ENCODE peak calls at places on chromosomes 5 and 9, in ten cellular contexts. N is stomach, H is HCT116, F is breast epithelium, T is K562, X is H1, C is sigmoid colon, S is SK-N-SH, R is spleen, I is transverse colon. G is an unnamed sample. For H3K4me1, the result is how much of the 10 kb centered on the place peaks cover.

GRCh38 chr5:65886387-65886786 is 40.0 kb upstream of the ERBIN start:
- DNase-seq in R (no peak), H (no peak), N (no peak), T (no peak), C (no peak), F (no peak), S (no peak), I (no peak), X (no peak), G (no peak)

GRCh38 chr9:110797611-110798010 is 129.0 kb downstream of the MUSK start:
- DNase-seq in S (no peak), H (no peak), I (no peak), N (no peak), C (no peak), F (no peak), X (no peak), R (no peak), T (no peak), G (no peak)

GRCh38 chr9:135087489-135087791 is at the start of gene OLFM1:
- DNase-seq in T (peak), H (peak), X (peak), N (peak), F (peak), C (peak), S (peak), R (no peak), I (peak), G (no peak)

GRCh38 chr5:127187711-127188110 is 102.9 kb upstream of the MEGF10 start:
- DNase-seq in T (no peak), C (no peak), I (no peak), H (no peak), N (no peak), S (peak), R (no peak), X (no peak), F (no peak), G (no peak)

GRCh38 chr9:18255158-18255629 is 218.8 kb upstream of the ADAMTSL1 start:
- DNase-seq in S (peak), X (peak), H (peak), F (peak), N (peak), C (peak), T (peak), R (peak), I (peak), G (no peak)

GRCh38 chr9:78963911-78964310 is 607.9 kb upstream of the TLE4 start:
- DNase-seq in I (no peak), X (no peak), C (no peak), N (no peak), F (no peak), H (no peak), T (no peak), S (no peak), R (no peak), G (no peak)

GRCh38 chr5:137808503-137809135 is 54.5 kb upstream of the HNRNPA0 start:
- DNase-seq in F (no peak), T (no peak), C (no peak), N (no peak), H (no peak), R (no peak), I (no peak), S (no peak), X (no peak), G (no peak)

GRCh38 chr9:124259273-124260078 is 1.7 kb downstream of the NEK6 start:
- DNase-seq in N (peak), X (no peak), T (no peak), S (no peak), I (peak), H (peak), C (peak), R (peak), F (peak), G (peak)

GRCh38 chr5:106241409-106241808 is 1429.3 kb downstream of the EFNA5 start:
- DNase-seq in I (no peak), H (no peak), T (no peak), R (no peak), S (no peak), X (no peak), F (no peak), N (no peak), C (no peak), G (no peak)

GRCh38 chr5:116454417-116454927 is 120.2 kb downstream of the SEMA6A start:
- DNase-seq in R (no peak), T (no peak), F (no peak), S (peak), X (no peak), H (no peak), I (no peak), N (no peak), C (no peak), G (no peak)

GRCh38 chr9:134623408-134624066 is 18.1 kb upstream of the COL5A1 start:
- DNase-seq in I (no peak), C (peak), S (no peak), R (peak), N (no peak), X (no peak), F (no peak), H (no peak), T (peak), G (no peak)

GRCh38 chr9:110099236-110099741 is 108.7 kb downstream of the C9orf152 start:
- DNase-seq in H (no peak), R (no peak), F (no peak), T (no peak), C (no peak), X (no peak), I (no peak), S (peak), N (no peak), G (no peak)

GRCh38 chr9:129028192-129028966 is at the start of gene SH3GLB2:
- DNase-seq in X (peak), F (peak), R (peak), C (peak), T (peak), S (peak), I (peak), N (peak), H (peak), G (peak)

GRCh38 chr9:86944974-86945867 is 2.1 kb downstream of the GAS1 start:
- DNase-seq in T (no peak), H (no peak), S (peak), X (peak), R (peak), F (no peak), I (no peak), C (peak), N (no peak), G (no peak)

GRCh38 chr9:86795861-86796497 is 151.3 kb downstream of the GAS1 start:
- DNase-seq in X (no peak), T (no peak), N (no peak), C (peak), I (no peak), F (peak), S (no peak), R (no peak), H (no peak), G (peak)

GRCh38 chr9:120578614-120579013 is 1.4 kb downstream of the CDK5RAP2 start:
- DNase-seq in F (no peak), S (no peak), H (no peak), C (no peak), R (no peak), T (no peak), N (no peak), X (no peak), I (no peak), G (no peak)

GRCh38 chr5:139094154-139095131 is 103.7 kb downstream of the SIL1 start:
- DNase-seq in T (no peak), X (no peak), C (no peak), N (no peak), F (no peak), H (no peak), I (no peak), R (no peak), S (no peak), G (no peak)

GRCh38 chr9:84677080-84677479 is 7.6 kb downstream of the NTRK2 start:
- DNase-seq in C (no peak), N (no peak), R (no peak), F (no peak), I (no peak), T (no peak), H (no peak), X (no peak), S (no peak), G (no peak)

GRCh38 chr9:138075496-138075895 is 197.9 kb downstream of the CACNA1B start:
- DNase-seq in H (no peak), N (peak), S (peak), X (peak), I (no peak), T (no peak), F (peak), C (peak), R (peak), G (peak)

GRCh38 chr5:75601567-75601966 is 9.7 kb upstream of the ANKDD1B start:
- DNase-seq in X (no peak), N (no peak), R (no peak), H (no peak), S (no peak), I (no peak), C (no peak), T (no peak), F (no peak), G (no peak)

GRCh38 chr9:127437497-127438264 is 13.5 kb downstream of the ZNF79 start:
- DNase-seq in N (no peak), H (no peak), C (no peak), R (no peak), I (no peak), S (no peak), T (no peak), F (no peak), X (no peak), G (no peak)

GRCh38 chr9:38432922-38433510 is 8.8 kb upstream of the IGFBPL1 start:
- DNase-seq in C (no peak), T (no peak), S (peak), I (no peak), X (no peak), N (no peak), R (no peak), F (no peak), H (peak), G (no peak)

GRCh38 chr9:113598451-113598850 is 134.9 kb downstream of the RGS3 start:
- DNase-seq in X (no peak), I (no peak), H (no peak), F (no peak), C (no peak), S (no peak), N (no peak), R (peak), T (no peak), G (no peak)
- H3K4me1 ChIP-seq in X (under half), I (under half), H (under half), F (under half), C (half or more), S (half or more), N (half or more), R (half or more), T (under half), G (half or more)

DNA sequence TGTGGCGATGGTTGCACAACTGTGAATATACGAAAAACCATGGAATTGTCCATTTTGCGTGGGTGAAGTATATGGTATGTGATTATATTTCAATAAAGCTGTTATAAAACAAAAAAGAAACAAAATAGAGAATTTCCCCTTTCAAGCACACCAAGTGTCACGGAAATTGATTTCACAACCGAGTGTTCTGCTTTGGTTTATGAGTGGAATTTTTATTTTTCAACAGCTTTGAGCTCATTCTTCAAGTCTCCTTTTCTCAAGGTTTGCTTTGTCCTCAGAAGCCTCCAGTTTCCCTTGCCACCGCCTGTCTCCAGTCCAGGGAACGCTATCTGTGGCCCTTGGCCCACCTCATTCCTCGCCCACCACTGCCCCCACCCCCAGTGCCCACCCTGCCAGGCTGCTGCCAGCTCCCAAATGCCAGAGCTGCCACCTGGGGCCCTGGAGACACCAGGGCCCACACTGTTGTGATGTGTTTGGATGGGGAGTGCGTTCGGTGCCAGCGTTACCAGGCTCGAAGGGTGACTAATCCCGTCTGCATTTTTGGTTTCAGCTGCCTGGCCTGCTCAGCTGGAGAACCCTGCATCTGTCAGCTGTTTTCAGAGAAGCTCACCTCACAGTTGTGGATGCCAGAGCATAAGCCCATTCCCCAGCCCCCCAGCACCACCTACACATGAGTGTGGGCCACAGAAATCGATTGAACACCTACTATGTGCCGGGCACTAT is 30.4 kb downstream of the DUSP1 start:
- DNase-seq in N (no peak), I (peak), H (no peak), X (no peak), F (peak), S (no peak), T (no peak), R (no peak), C (peak), G (no peak)
- TF ChIP-seq POLR2AphosphoS5 in N (no peak), I (peak), H (no peak), X (no peak), F (no peak), S (no peak), T (no peak), R (no peak), C (peak), G (peak)

GRCh38 chr9:14315754-14316573 is 2.0 kb upstream of the NFIB start:
- DNase-seq in R (no peak), F (no peak), X (peak), C (no peak), T (peak), I (peak), S (peak), N (no peak), H (no peak), G (no peak)
- H3K4me1 ChIP-seq in R (half or more), F (under half), X (under half), C (half or more), T (under half), I (under half), S (under half), N (under half), H (under half), G (half or more)

DNA sequence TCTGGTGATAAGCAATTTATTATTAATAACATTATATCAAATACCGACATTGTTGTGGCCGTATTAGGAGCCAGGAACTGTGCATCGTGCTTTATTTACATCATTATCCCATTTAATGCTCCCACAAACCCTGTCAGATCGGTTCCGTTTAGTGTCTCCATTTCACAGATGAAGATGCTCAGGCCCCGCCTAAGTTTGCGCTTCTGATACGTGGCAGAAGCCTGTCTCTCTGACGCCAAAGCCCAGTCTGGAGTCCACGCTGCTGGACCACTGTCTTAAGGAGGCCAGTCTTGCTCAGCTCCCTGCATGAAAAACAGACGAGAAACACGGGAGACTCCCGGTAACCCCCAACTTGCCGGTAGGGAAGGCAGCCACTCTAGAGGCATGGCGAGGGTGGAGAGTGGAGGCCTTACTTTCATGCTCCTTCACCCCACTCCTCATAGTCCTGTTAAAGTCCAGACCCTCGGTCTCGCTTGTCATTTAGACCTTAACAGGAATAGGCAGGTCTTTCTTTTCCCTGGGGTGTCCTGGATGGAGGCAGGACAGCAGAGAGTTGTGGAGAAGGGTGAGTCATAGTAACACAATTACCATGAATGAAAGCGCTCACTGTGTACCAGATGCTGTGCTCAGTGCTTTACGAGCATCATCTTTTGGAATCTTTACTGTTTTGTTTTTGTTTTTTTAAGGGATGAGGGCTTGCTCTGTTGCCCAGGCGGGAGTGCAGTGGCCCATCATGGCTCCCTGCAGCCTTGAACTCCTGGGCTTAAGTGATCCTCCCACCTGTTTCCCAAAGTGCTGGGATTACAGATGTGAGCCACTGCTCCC is 872 bp downstream of the TXNDC15 start:
- DNase-seq in T (peak), F (peak), I (peak), H (no peak), X (no peak), S (peak), R (peak), N (peak), C (peak), G (peak)
- TF ChIP-seq POLR2AphosphoS5 in T (no peak), F (no peak), I (no peak), H (no peak), X (no peak), S (peak), R (no peak), N (no peak), C (no peak), G (no peak)

GRCh38 chr5:124922255-124922975 is 176.0 kb upstream of the ZNF608 start:
- DNase-seq in F (no peak), R (no peak), H (no peak), I (no peak), S (no peak), T (no peak), X (no peak), C (no peak), N (no peak), G (no peak)
- H3K4me1 ChIP-seq in F (under half), R (half or more), H (under half), I (under half), S (under half), T (under half), X (under half), C (under half), N (under half), G (under half)

GRCh38 chr9:126397056-126397455 is 70.4 kb downstream of the MVB12B start:
- DNase-seq in C (no peak), F (no peak), X (no peak), T (no peak), S (no peak), N (peak), H (no peak), I (peak), R (no peak), G (no peak)

GRCh38 chr9:126399251-126399650 is 72.6 kb downstream of the MVB12B start:
- DNase-seq in S (no peak), N (no peak), C (no peak), H (no peak), F (no peak), X (no peak), T (no peak), I (no peak), R (no peak), G (no peak)

GRCh38 chr9:126400571-126400970 is 73.9 kb downstream of the MVB12B start:
- DNase-seq in C (no peak), I (no peak), N (no peak), F (no peak), H (no peak), T (no peak), R (no peak), S (no peak), X (no peak), G (no peak)

GRCh38 chr9:126399789-126400188 is 73.2 kb downstream of the MVB12B start:
- DNase-seq in X (no peak), R (no peak), T (no peak), H (no peak), S (no peak), C (no peak), I (no peak), F (no peak), N (no peak), G (no peak)

GRCh38 chr9:126398403-126399058 is 71.9 kb downstream of the MVB12B start:
- DNase-seq in I (peak), C (peak), T (peak), H (no peak), S (peak), N (peak), X (peak), F (peak), R (peak), G (peak)
- TF ChIP-seq POLR2AphosphoS5 in I (no peak), C (no peak), T (no peak), H (no peak), S (no peak), N (no peak), X (no peak), F (no peak), R (peak), G (peak)

GRCh38 chr5:83377131-83377865 is 94.2 kb upstream of the VCAN start:
- DNase-seq in C (no peak), T (no peak), I (no peak), F (no peak), R (no peak), S (no peak), X (no peak), N (no peak), H (no peak), G (no peak)
- H3K4me1 ChIP-seq in C (under half), T (under half), I (under half), F (under half), R (under half), S (under half), X (under half), N (under half), H (under half), G (under half)

DNA sequence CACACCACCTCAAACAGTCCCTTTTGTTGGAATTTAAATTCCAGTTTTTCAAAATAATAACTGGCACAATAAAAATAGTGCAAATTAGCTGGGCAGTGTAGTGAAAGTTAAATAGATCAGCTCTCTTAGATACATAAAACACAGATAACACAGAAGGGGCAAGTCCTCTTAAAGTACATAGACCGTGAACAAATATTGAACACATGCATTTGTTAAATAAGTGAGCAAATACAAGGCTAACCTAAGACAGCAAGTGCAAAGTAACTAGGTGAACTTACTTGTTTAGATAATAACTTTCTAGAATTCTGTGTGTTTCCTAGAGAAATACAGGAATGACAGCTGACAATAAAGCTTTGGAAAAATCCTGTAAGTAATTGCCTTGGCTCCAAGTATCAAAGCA is 280.1 kb downstream of the DOCK8 start:
- DNase-seq in R (no peak), X (no peak), H (no peak), S (no peak), F (no peak), I (no peak), N (no peak), C (no peak), T (no peak), G (no peak)
- TF ChIP-seq POLR2AphosphoS5 in R (no peak), X (no peak), H (no peak), S (no peak), F (no peak), I (no peak), N (peak), C (no peak), T (no peak), G (no peak)

GRCh38 chr5:132002701-132003100 is 8.8 kb downstream of the ACSL6 start:
- DNase-seq in F (no peak), R (peak), H (no peak), N (no peak), T (no peak), C (no peak), X (no peak), I (no peak), S (no peak), G (no peak)
- H3K4me1 ChIP-seq in F (under half), R (under half), H (under half), N (under half), T (under half), C (under half), X (under half), I (under half), S (under half), G (under half)

G was measured in esophagus muscularis mucosa.